ENCODE peak calls at places on chromosome 18, in ten cellular contexts. N is psoas muscle, R is tibial artery, P is neural progenitor cell, E is adrenal gland, O is breast epithelium, T is PC-9, F is foreskin fibroblast, Q is body of pancreas, U is stomach. B is an unnamed sample.

GRCh38 chr18:23133860-23134779 is 1.2 kb upstream of the CABLES1 start:
- DNase-seq in N (no peak), R (no peak), P (peak), E (no peak), O (peak), T (peak), F (no peak), Q (peak), U (peak), B (peak)

GRCh38 chr18:40607741-40608140 is 1347.3 kb upstream of the PIK3C3 start:
- DNase-seq in N (no peak), R (no peak), P (no peak), E (no peak), O (no peak), T (no peak), F (no peak), Q (no peak), U (no peak), B (no peak)

GRCh38 chr18:12403601-12404506 is 3.9 kb upstream of the PRELID3A start:
- DNase-seq in N (no peak), R (no peak), P (no peak), E (peak), O (no peak), T (peak), F (peak), Q (no peak), U (no peak), B (peak)

GRCh38 chr18:45325791-45326190 is 289.5 kb upstream of the SLC14A2 start:
- DNase-seq in N (no peak), R (no peak), P (peak), E (no peak), O (no peak), T (no peak), F (no peak), Q (no peak), U (no peak), B (no peak)

GRCh38 chr18:70499218-70499691 is 210.4 kb downstream of the SOCS6 start:
- DNase-seq in N (no peak), R (no peak), P (no peak), E (no peak), O (no peak), T (no peak), F (no peak), Q (no peak), U (no peak), B (no peak)

GRCh38 chr18:3055201-3055600 is 42.3 kb upstream of the LPIN2 start:
- DNase-seq in N (no peak), R (no peak), P (no peak), E (no peak), O (no peak), T (no peak), F (no peak), Q (no peak), U (no peak), B (no peak)

GRCh38 chr18:67514901-67515540 is 1.5 kb downstream of the DSEL start:
- DNase-seq in N (no peak), R (no peak), P (no peak), E (no peak), O (no peak), T (no peak), F (no peak), Q (no peak), U (no peak), B (no peak)

GRCh38 chr18:70337139-70337972 is 48.5 kb downstream of the SOCS6 start:
- DNase-seq in N (peak), R (no peak), P (peak), E (peak), O (peak), T (peak), F (peak), Q (no peak), U (peak), B (peak)

GRCh38 chr18:78865056-78865598 is 114.5 kb upstream of the SALL3 start:
- DNase-seq in N (no peak), R (no peak), P (no peak), E (no peak), O (no peak), T (no peak), F (no peak), Q (no peak), U (no peak), B (no peak)

GRCh38 chr18:5973079-5973478 is 77.8 kb upstream of the TMEM200C start:
- DNase-seq in N (no peak), R (no peak), P (no peak), E (no peak), O (no peak), T (no peak), F (no peak), Q (no peak), U (no peak), B (no peak)

GRCh38 chr18:62070306-62070705 is 116.5 kb downstream of the PIGN start:
- DNase-seq in N (no peak), R (no peak), P (no peak), E (no peak), O (no peak), T (no peak), F (peak), Q (no peak), U (no peak), B (no peak)

GRCh38 chr18:36247036-36247435 is 50.5 kb upstream of the FHOD3 start:
- DNase-seq in N (no peak), R (no peak), P (no peak), E (no peak), O (no peak), T (peak), F (peak), Q (no peak), U (no peak), B (peak)

GRCh38 chr18:10205136-10205535 is 249.3 kb upstream of the APCDD1 start:
- DNase-seq in N (no peak), R (no peak), P (no peak), E (no peak), O (no peak), T (no peak), F (peak), Q (peak), U (peak), B (no peak)

GRCh38 chr18:58858591-58859468 is 5.8 kb upstream of the ZNF532 start:
- DNase-seq in N (peak), R (peak), P (no peak), E (peak), O (peak), T (no peak), F (no peak), Q (peak), U (no peak), B (no peak)

GRCh38 chr18:28834889-28835288 is 658.0 kb upstream of the CDH2 start:
- DNase-seq in N (no peak), R (no peak), P (no peak), E (no peak), O (no peak), T (peak), F (peak), Q (no peak), U (no peak), B (peak)

GRCh38 chr18:52341617-52342381 is 1.8 kb downstream of the DCC start:
- DNase-seq in N (no peak), R (no peak), P (peak), E (no peak), O (no peak), T (no peak), F (peak), Q (no peak), U (no peak), B (peak)

GRCh38 chr18:33470229-33470628 is 29.7 kb upstream of the CCDC178 start:
- DNase-seq in N (no peak), R (no peak), P (no peak), E (no peak), O (no peak), T (no peak), F (no peak), Q (no peak), U (no peak), B (peak)

GRCh38 chr18:44128365-44128764 is 552.3 kb upstream of the SETBP1 start:
- DNase-seq in N (no peak), R (no peak), P (no peak), E (no peak), O (no peak), T (no peak), F (peak), Q (no peak), U (no peak), B (peak)

GRCh38 chr18:6013101-6013790 is 117.9 kb upstream of the TMEM200C start:
- DNase-seq in N (no peak), R (no peak), P (no peak), E (no peak), O (no peak), T (no peak), F (no peak), Q (no peak), U (no peak), B (no peak)

GRCh38 chr18:12946549-12947354 is 1.1 kb upstream of the SEH1L start:
- DNase-seq in N (peak), R (peak), P (peak), E (peak), O (peak), T (peak), F (peak), Q (no peak), U (peak), B (peak)

GRCh38 chr18:48540329-48541025 is 1.6 kb downstream of the CTIF start:
- DNase-seq in N (peak), R (peak), P (peak), E (peak), O (peak), T (peak), F (peak), Q (peak), U (peak), B (peak)

GRCh38 chr18:5238371-5238758 is 41.3 kb upstream of the AKAIN1 start:
- DNase-seq in N (peak), R (no peak), P (peak), E (peak), O (no peak), T (no peak), F (peak), Q (peak), U (peak), B (no peak)

GRCh38 chr18:56199580-56200320 is 438.6 kb downstream of the TXNL1 start:
- DNase-seq in N (no peak), R (no peak), P (no peak), E (no peak), O (no peak), T (no peak), F (no peak), Q (no peak), U (no peak), B (no peak)

GRCh38 chr18:44909191-44909719 is 228.6 kb downstream of the SETBP1 start:
- DNase-seq in N (no peak), R (no peak), P (no peak), E (no peak), O (no peak), T (no peak), F (no peak), Q (no peak), U (no peak), B (peak)

GRCh38 chr18:24068945-24069693 is 54.6 kb downstream of the TTC39C start:
- DNase-seq in N (no peak), R (no peak), P (no peak), E (no peak), O (no peak), T (no peak), F (no peak), Q (no peak), U (no peak), B (no peak)

GRCh38 chr18:12246849-12247808 is 7.0 kb upstream of the CIDEA start:
- DNase-seq in N (no peak), R (no peak), P (peak), E (no peak), O (no peak), T (no peak), F (no peak), Q (peak), U (no peak), B (no peak)

GRCh38 chr18:45266023-45266422 is 349.3 kb upstream of the SLC14A2 start:
- DNase-seq in N (no peak), R (no peak), P (no peak), E (no peak), O (no peak), T (no peak), F (no peak), Q (no peak), U (no peak), B (no peak)

GRCh38 chr18:44474067-44474411 is 206.6 kb upstream of the SETBP1 start:
- DNase-seq in N (no peak), R (no peak), P (no peak), E (no peak), O (no peak), T (no peak), F (no peak), Q (no peak), U (no peak), B (no peak)

GRCh38 chr18:3281456-3282400 is 19.8 kb downstream of the MYL12B start:
- DNase-seq in N (no peak), R (no peak), P (peak), E (no peak), O (no peak), T (no peak), F (peak), Q (no peak), U (no peak), B (peak)

GRCh38 chr18:76817888-76818611 is 4.3 kb upstream of the ZNF236 start:
- DNase-seq in N (no peak), R (no peak), P (no peak), E (no peak), O (no peak), T (no peak), F (no peak), Q (peak), U (peak), B (no peak)

GRCh38 chr18:76821875-76822509 is 365 bp upstream of the ZNF236 start:
- DNase-seq in N (peak), R (peak), P (peak), E (peak), O (peak), T (peak), F (peak), Q (peak), U (peak), B (peak)

GRCh38 chr18:76822510-76823165 is at the start of gene ZNF236:
- DNase-seq in N (peak), R (peak), P (peak), E (peak), O (peak), T (peak), F (peak), Q (peak), U (peak), B (peak)

GRCh38 chr18:76821356-76821874 is 942 bp upstream of the ZNF236 start:
- DNase-seq in N (no peak), R (no peak), P (no peak), E (no peak), O (no peak), T (no peak), F (no peak), Q (no peak), U (no peak), B (no peak)

DNA sequence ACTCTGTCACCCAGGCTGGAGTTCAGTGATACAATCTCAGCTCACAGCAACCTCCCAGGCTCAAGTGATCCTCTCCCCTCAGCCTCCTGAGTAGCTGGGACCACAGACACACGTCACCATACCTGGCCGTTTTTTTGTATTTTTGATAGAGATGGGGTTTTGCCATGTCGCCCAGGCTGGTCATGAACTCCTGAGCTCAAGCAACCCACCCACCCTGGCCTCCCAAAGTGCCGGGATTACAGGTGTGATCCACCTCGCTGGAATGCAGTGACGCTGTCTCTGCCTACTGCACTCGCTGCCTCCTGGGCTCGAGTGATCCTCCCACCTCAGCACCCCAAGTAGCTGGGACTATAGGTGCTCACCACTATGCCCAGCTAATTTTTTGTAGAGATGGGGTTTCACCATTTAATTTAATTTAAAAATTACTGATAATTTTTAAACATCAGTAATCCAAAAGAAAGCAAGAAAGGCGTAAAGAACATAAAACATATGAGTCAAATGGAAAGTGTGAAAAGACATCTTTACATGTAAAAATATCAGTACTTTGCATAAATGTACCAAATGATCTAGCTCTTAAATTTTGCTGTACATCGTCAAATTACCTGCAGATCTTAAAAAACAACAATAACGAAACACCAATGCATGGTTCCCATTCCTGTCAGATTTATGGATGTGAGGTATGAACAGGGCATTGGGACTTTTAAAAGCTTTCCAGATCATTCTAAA is 2.8 kb upstream of the ZNF236 start:
- DNase-seq in N (no peak), R (no peak), P (no peak), E (no peak), O (no peak), T (no peak), F (no peak), Q (no peak), U (no peak), B (no peak)
- H3K4me3 ChIP-seq in N (no peak), R (no peak), P (no peak), E (no peak), O (no peak), T (no peak), F (no peak), Q (no peak), U (no peak), B (no peak)

DNA sequence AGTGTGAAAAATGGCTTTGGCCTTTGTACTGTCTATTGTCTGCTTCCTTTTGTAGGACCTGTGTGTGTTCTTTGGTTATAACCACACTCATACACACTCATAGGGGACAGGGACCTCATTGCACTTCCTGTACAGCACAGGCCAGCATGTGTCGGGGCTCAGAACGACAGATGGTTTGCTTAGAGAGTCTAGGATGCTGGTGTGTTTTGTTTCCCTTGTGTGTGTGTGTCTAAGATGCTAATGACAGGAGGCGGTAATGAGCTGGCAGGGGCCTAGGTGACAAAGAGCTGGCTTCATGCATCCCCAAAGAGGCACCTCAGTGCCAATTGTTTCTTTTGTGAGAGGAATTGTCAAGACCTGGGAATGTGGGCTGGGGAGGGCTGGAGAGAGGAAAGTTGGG is 66.6 kb downstream of the CELF4 start:
- DNase-seq in N (no peak), R (no peak), P (peak), E (no peak), O (no peak), T (no peak), F (no peak), Q (no peak), U (no peak), B (no peak)
- TF ChIP-seq CTCF in N (no peak), R (no peak), P (peak), E (no peak), O (no peak), T (no peak), F (no peak), Q (no peak), U (no peak), B (no peak)

GRCh38 chr18:57426187-57426586 is 9.0 kb upstream of the ONECUT2 start:
- DNase-seq in N (no peak), R (no peak), P (no peak), E (no peak), O (no peak), T (no peak), F (no peak), Q (no peak), U (no peak), B (no peak)
- H3K4me3 ChIP-seq in N (no peak), R (no peak), P (no peak), E (no peak), O (no peak), T (no peak), F (no peak), Q (no peak), U (no peak), B (no peak)

DNA sequence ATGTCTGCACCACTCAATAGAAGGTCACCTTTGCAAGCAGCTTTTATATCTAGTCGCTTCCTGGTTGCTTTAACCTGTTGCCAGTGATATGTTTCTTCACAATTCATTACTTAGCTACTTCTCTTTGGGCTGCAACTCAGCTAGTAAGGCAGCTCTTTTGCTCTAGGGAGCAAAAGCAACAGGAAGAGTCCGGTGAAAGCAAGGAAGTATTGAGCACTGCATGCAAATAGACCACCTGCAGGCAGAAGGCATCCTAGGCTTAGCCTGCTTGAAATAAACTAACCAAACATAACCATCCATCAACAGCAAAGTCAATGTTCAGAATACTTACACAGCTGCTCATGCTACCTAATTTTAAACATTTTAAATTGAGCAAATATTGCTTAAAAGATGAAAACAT is 529.2 kb upstream of the LINC00305 start:
- DNase-seq in N (no peak), R (no peak), P (peak), E (no peak), O (no peak), T (no peak), F (no peak), Q (no peak), U (no peak), B (no peak)
- TF ChIP-seq CTCF in N (no peak), R (no peak), P (no peak), E (no peak), O (no peak), T (no peak), F (no peak), Q (no peak), U (no peak), B (no peak)

GRCh38 chr18:21243041-21243431 is 1.0 kb downstream of the GREB1L start:
- DNase-seq in N (no peak), R (no peak), P (peak), E (no peak), O (no peak), T (no peak), F (no peak), Q (no peak), U (no peak), B (peak)

GRCh38 chr18:21241224-21242131 is 554 bp upstream of the GREB1L start:
- DNase-seq in N (peak), R (peak), P (peak), E (no peak), O (no peak), T (peak), F (no peak), Q (peak), U (no peak), B (no peak)

DNA sequence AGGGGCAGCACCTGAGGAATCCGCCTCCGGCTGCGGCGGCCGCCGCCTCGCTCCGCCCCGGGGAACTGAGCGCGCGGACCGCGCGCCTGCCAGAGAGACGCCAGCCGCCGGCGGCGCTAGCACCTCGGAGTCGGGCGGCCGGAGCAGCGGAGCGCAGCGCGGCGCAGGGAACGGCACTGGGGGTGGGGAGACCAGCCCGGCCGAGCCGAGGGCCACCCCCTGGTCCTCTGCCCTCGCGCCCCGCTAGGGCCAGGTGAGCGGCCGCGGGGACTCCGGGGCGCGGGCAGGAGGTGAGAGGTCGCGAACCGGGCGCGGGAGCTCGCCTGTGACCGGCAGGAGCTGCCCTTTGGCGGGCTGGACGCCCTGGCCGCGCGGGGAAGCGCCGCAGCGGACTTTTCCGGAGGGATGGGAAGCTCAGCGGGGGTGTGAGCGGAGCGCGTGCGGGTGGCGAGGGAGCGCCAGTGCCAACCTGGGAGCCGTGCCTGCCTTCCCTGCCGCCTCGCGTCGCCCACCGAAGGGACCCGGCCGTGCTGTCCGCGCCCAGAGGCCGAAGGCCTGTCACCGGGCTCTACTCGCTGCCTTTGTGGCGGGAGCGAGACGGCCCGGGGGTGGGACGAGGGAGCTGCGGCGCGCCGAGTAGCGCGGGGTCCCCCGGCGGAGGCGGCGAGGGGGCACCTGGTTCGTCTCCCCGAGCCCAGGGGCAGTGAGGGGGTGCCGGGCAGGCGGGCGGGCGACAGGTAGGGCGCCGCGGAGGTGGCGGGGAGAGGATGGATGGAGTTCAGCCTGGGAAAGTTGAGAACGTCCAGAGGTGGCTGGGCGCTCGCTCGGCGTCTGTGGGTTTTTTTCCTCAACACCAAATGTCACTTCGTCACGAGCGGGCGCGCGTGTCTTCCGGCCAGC is at the start of gene GREB1L:
- DNase-seq in N (peak), R (peak), P (peak), E (peak), O (no peak), T (peak), F (peak), Q (peak), U (peak), B (peak)
- H3K4me3 ChIP-seq in N (peak), R (peak), P (peak), E (peak), O (peak), T (peak), F (peak), Q (peak), U (peak), B (peak)

B was measured in mammary epithelial cell.